ENCODE peak calls at places on chromosomes 13 and 19, in seven cellular contexts. F is WERI-Rb-1, U is K562, Q is heart left ventricle, C is Peyer's patch, R is bronchial epithelial cell, G is HepG2. V is an unnamed sample. For H3K27me3, the result is how much of the 10 kb centered on the place peaks cover.

GRCh38 chr13:71758823-71759222 is 108.2 kb downstream of the DACH1 start:
- DNase-seq in Q (no peak), C (no peak), G (no peak), F (no peak), R (peak), U (no peak), V (no peak)

GRCh38 chr13:46507978-46508377 is 45.0 kb upstream of the LRCH1 start:
- DNase-seq in Q (no peak), G (no peak), F (no peak), U (no peak), C (no peak), R (no peak), V (no peak)

GRCh38 chr19:21482863-21483276 is 22.5 kb upstream of the ZNF429 start:
- DNase-seq in G (peak), F (peak), C (peak), R (no peak), Q (peak), U (peak), V (peak)

GRCh38 chr13:97257800-97258799 is 36.0 kb downstream of the MBNL2 start:
- DNase-seq in C (no peak), F (no peak), G (peak), Q (peak), U (peak), R (peak), V (peak)

GRCh38 chr19:31955884-31956283 is 389.5 kb upstream of the ZNF507 start:
- DNase-seq in U (no peak), C (no peak), Q (no peak), F (no peak), G (no peak), R (no peak), V (no peak)

GRCh38 chr19:38718747-38719543 is 25.3 kb downstream of the CAPN12 start:
- DNase-seq in R (no peak), G (no peak), C (no peak), U (peak), Q (peak), F (no peak), V (no peak)

GRCh38 chr13:74771964-74772363 is 637.8 kb upstream of the KLF12 start:
- DNase-seq in G (no peak), R (peak), Q (no peak), U (no peak), C (no peak), F (no peak), V (no peak)

GRCh38 chr13:49206641-49207040 is 13.5 kb upstream of the MLNR start:
- DNase-seq in R (no peak), U (no peak), Q (no peak), C (no peak), F (no peak), G (no peak), V (no peak)

GRCh38 chr19:55546822-55547614 is 1.7 kb upstream of the SBK3 start:
- DNase-seq in Q (peak), R (peak), G (peak), U (peak), C (peak), F (peak), V (no peak)

GRCh38 chr19:41646589-41647204 is 19.8 kb upstream of the CEACAM4 start:
- DNase-seq in G (no peak), F (no peak), U (peak), R (no peak), Q (no peak), C (no peak), V (peak)

GRCh38 chr19:40763963-40764362 is 11.4 kb upstream of the MIA start:
- DNase-seq in U (no peak), F (no peak), G (no peak), Q (no peak), R (no peak), C (no peak), V (no peak)

GRCh38 chr19:18203408-18203862 is 407 bp downstream of the RAB3A start:
- DNase-seq in U (peak), G (no peak), R (no peak), F (peak), C (peak), Q (no peak), V (no peak)

GRCh38 chr13:47000166-47000565 is 103.3 kb upstream of the HTR2A start:
- DNase-seq in F (no peak), C (no peak), G (no peak), U (no peak), Q (no peak), R (peak), V (no peak)

GRCh38 chr13:93116809-93117208 is 109.8 kb upstream of the GPC6 start:
- DNase-seq in Q (no peak), F (peak), C (no peak), U (no peak), G (peak), R (no peak), V (no peak)

GRCh38 chr13:32878172-32878571 is 138.1 kb upstream of the KL start:
- DNase-seq in U (no peak), Q (no peak), G (no peak), C (no peak), R (peak), F (no peak), V (no peak)

GRCh38 chr19:49407079-49407478 is 16.2 kb downstream of the PTH2 start:
- DNase-seq in Q (no peak), R (no peak), C (no peak), U (no peak), F (no peak), G (no peak), V (no peak)

GRCh38 chr19:23758187-23759074 is at the start of gene ZNF681:
- DNase-seq in Q (peak), G (no peak), F (peak), R (peak), C (peak), U (peak), V (peak)
- TF ChIP-seq CTCF in Q (no peak), G (no peak), F (no peak), R (no peak), C (no peak), U (no peak), V (peak)

DNA sequence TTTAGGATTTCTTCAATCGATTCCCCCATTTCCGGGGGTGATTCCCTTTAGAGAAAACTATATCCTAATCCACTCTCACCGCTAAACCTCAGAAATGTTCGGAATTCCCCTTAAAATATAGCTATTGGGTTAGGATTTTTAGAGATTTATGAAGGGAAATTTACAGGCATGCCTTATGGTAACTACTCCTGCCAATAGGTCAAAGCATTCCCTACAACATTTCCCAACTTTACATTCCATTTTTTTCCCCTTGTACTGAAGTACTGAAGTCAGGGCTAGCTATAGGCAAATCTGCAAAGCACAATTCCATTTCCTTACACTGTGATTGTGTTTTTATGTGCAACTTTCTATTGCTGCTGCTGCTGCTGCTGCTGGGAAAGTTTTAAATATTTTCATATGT is 2.1 kb downstream of the EDNRB start:
- DNase-seq in C (no peak), G (no peak), U (no peak), R (no peak), F (no peak), Q (no peak), V (no peak)
- H3K4me3 ChIP-seq in C (peak), G (no peak), U (no peak), R (no peak), F (no peak), Q (peak), V (no peak)

GRCh38 chr13:75877092-75877491 is 241.0 kb downstream of the LMO7 start:
- DNase-seq in F (no peak), Q (no peak), R (no peak), U (no peak), G (no peak), C (no peak), V (no peak)

GRCh38 chr13:75875450-75875849 is 239.3 kb downstream of the LMO7 start:
- DNase-seq in C (no peak), U (no peak), F (no peak), Q (no peak), R (no peak), G (no peak), V (no peak)

GRCh38 chr13:75881109-75881775 is 245.1 kb downstream of the LMO7 start:
- DNase-seq in G (no peak), F (no peak), Q (no peak), R (no peak), U (no peak), C (no peak), V (no peak)

GRCh38 chr13:75876371-75877050 is 240.4 kb downstream of the LMO7 start:
- DNase-seq in Q (peak), F (peak), R (peak), U (peak), C (peak), G (peak), V (peak)

DNA sequence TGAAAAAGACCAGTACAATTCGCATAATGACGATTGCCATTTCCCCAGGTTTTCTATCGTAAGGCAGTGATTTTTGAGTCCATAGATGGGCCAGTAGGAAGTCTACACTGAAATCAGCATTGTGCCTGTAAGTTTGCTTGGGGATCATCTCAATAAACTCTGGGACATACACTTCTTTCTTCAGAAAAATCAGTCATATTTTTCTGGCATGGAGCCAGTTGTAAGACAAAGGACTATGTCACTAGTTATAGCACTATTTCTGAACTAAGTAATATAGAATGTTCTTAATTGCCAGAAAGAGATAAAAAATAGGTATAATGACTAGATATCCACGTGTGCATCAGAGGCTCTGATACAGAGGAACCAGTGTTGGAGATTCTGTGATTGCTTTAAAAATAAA is 243.5 kb downstream of the LMO7 start:
- DNase-seq in Q (no peak), R (no peak), C (no peak), F (no peak), U (no peak), G (no peak), V (no peak)
- H3K27me3 ChIP-seq in Q (under half), R (under half), C (under half), F (under half), U (under half), G (under half), V (under half)

GRCh38 chr13:99361197-99361596 is 54.0 kb upstream of the GPR183 start:
- DNase-seq in U (no peak), G (no peak), R (no peak), F (no peak), Q (no peak), C (no peak), V (no peak)

GRCh38 chr13:99357149-99357596 is 50.0 kb upstream of the GPR183 start:
- DNase-seq in F (no peak), Q (no peak), U (peak), G (no peak), C (no peak), R (peak), V (peak)

GRCh38 chr13:99357920-99358319 is 50.7 kb upstream of the GPR183 start:
- DNase-seq in C (no peak), F (no peak), G (no peak), U (no peak), R (no peak), Q (no peak), V (no peak)

GRCh38 chr13:99360696-99361095 is 53.5 kb upstream of the GPR183 start:
- DNase-seq in U (no peak), R (no peak), Q (no peak), F (no peak), C (no peak), G (no peak), V (no peak)

DNA sequence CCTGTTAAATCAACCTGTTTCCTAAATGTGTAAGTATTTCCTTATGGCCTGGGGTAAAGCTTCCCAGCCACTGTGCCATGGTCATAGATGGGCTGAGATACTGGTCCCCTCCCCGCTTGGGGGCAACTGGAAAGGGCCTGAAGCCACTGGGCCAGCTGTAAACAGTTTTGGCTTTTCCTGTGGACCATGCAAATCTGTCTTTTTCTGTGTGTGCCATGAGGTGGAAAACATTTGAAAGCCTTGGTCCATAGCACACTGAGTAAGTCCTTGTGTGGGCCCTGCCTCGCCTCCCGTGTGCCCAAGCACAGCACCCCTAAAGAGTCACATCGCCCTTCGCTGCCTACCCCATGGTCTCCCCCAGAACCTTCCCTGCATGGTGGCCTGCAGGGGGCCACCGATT is 52.3 kb upstream of the GPR183 start:
- DNase-seq in Q (no peak), R (no peak), G (no peak), U (no peak), C (no peak), F (no peak), V (no peak)
- TF ChIP-seq CTCF in Q (no peak), R (no peak), G (no peak), U (no peak), C (no peak), F (no peak), V (no peak)

DNA sequence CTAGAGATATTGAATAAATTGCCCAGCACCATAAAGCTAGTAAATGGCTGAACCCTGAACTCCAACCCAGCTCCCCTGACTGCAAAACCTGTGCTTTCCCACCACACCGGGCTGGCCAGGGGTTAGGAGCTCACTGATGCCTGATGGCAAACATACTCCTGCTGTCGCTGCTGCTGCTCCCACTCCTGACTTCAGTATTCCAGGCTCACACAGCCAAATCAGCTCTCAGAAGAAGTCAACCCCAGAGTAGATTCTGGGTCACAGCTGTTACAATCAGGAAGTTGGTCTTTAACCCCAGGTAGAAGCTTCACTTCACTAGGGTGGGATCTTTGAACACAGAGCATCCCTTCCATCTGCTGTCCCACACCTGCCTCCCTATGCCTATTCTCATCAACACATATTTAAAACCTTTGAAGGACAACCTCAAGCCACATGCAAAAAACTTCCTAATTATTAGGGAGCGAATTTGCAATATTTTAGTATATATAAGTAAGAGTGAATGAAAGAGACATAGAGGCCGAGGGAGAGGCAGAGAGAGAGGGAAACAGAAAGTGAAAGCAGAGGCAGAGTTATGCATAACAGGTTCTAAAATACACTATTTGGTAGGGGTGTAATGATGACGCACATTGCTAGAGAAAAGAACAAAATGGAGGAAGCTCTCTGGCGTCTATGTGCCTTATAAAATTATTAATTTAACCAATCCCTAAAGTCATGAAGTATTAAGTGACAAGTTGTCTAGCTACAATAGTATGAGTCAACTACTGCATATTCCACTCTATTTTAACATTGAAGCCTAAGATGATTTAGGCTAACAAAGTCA is 99.4 kb upstream of the SERP2 start:
- DNase-seq in F (no peak), G (no peak), C (no peak), U (no peak), Q (peak), R (peak), V (peak)
- H3K4me3 ChIP-seq in F (no peak), G (no peak), C (peak), U (no peak), Q (no peak), R (no peak), V (no peak)

GRCh38 chr13:107865643-107866006 is 349.7 kb downstream of the LIG4 start:
- DNase-seq in U (peak), C (no peak), G (no peak), R (no peak), F (no peak), Q (no peak), V (no peak)

GRCh38 chr13:107867701-107868661 is 347.4 kb downstream of the LIG4 start:
- DNase-seq in U (peak), C (no peak), R (no peak), F (peak), Q (no peak), G (no peak), V (no peak)

GRCh38 chr13:107864543-107865460 is 350.5 kb downstream of the LIG4 start:
- DNase-seq in C (no peak), F (no peak), U (peak), R (peak), G (peak), Q (no peak), V (no peak)

GRCh38 chr13:107866007-107866665 is 349.2 kb downstream of the LIG4 start:
- DNase-seq in C (no peak), F (peak), U (peak), R (no peak), G (no peak), Q (no peak), V (no peak)

GRCh38 chr13:107866666-107867623 is 348.4 kb downstream of the LIG4 start:
- DNase-seq in U (peak), C (no peak), F (peak), R (no peak), G (no peak), Q (no peak), V (no peak)
- H3K27me3 ChIP-seq in U (under half), C (under half), F (under half), R (under half), G (under half), Q (under half), V (under half)